ENCODE peak calls at places on chromosome 18, in four cellular contexts. One of them, this sample, is unnamed.

GRCh38 chr18:26071725-26072124 is 18.7 kb downstream of the SS18 start:
- DNase-seq in K562: no peak
- DNase-seq in GM12878: no peak
- DNase-seq in H1: no peak
- DNase-seq in this sample: no peak

GRCh38 chr18:7871560-7872456 is 304.7 kb downstream of the PTPRM start:
- DNase-seq in K562: no peak
- DNase-seq in GM12878: no peak
- DNase-seq in H1: no peak
- DNase-seq in this sample: peak; percentile 49

GRCh38 chr18:32624182-32624723 is 148.6 kb downstream of the KLHL14 start:
- DNase-seq in K562: no peak
- DNase-seq in GM12878: no peak
- DNase-seq in H1: no peak
- DNase-seq in this sample: no peak

GRCh38 chr18:56139792-56140254 is 498.6 kb downstream of the TXNL1 start:
- DNase-seq in K562: no peak
- DNase-seq in GM12878: no peak
- DNase-seq in H1: no peak
- DNase-seq in this sample: no peak

GRCh38 chr18:56461151-56461550 is 177.2 kb downstream of the TXNL1 start:
- DNase-seq in K562: no peak
- DNase-seq in GM12878: no peak
- DNase-seq in H1: no peak
- DNase-seq in this sample: no peak

GRCh38 chr18:28457784-28458183 is 280.9 kb upstream of the CDH2 start:
- DNase-seq in K562: no peak
- DNase-seq in GM12878: no peak
- DNase-seq in H1: no peak
- DNase-seq in this sample: no peak

GRCh38 chr18:51527826-51528225 is 330.3 kb upstream of the MEX3C start:
- DNase-seq in K562: no peak
- DNase-seq in GM12878: no peak
- DNase-seq in H1: no peak
- DNase-seq in this sample: no peak

GRCh38 chr18:48667276-48668254 is 128.7 kb downstream of the CTIF start:
- DNase-seq in K562: peak; percentile 20
- DNase-seq in GM12878: no peak
- DNase-seq in H1: no peak
- DNase-seq in this sample: peak; percentile 23

GRCh38 chr18:79524181-79525078 is 128.7 kb downstream of the NFATC1 start:
- DNase-seq in K562: no peak
- DNase-seq in GM12878: no peak
- DNase-seq in H1: peak; percentile 47
- DNase-seq in this sample: no peak

GRCh38 chr18:23718243-23718720 is 29.0 kb downstream of the LAMA3 start:
- DNase-seq in K562: peak; percentile 43
- DNase-seq in GM12878: no peak
- DNase-seq in H1: no peak
- DNase-seq in this sample: no peak

GRCh38 chr18:76358774-76359173 is 136.3 kb downstream of the ZNF516 start:
- DNase-seq in K562: no peak
- DNase-seq in GM12878: no peak
- DNase-seq in H1: no peak
- DNase-seq in this sample: no peak

GRCh38 chr18:49652841-49653240 is 91.0 kb downstream of the LIPG start:
- DNase-seq in K562: no peak
- DNase-seq in GM12878: no peak
- DNase-seq in H1: no peak
- DNase-seq in this sample: no peak

GRCh38 chr18:73201940-73202339 is 334.2 kb upstream of the NETO1 start:
- DNase-seq in K562: no peak
- DNase-seq in GM12878: no peak
- DNase-seq in H1: no peak
- DNase-seq in this sample: no peak

GRCh38 chr18:38368886-38369285 is 803.3 kb upstream of the CELF4 start:
- DNase-seq in K562: no peak
- DNase-seq in GM12878: no peak
- DNase-seq in H1: no peak
- DNase-seq in this sample: no peak

GRCh38 chr18:78244779-78245178 is 734.8 kb upstream of the SALL3 start:
- DNase-seq in K562: no peak
- DNase-seq in GM12878: no peak
- DNase-seq in H1: no peak
- DNase-seq in this sample: no peak

GRCh38 chr18:48740068-48740440 is 201.2 kb downstream of the CTIF start:
- DNase-seq in K562: no peak
- DNase-seq in GM12878: no peak
- DNase-seq in H1: no peak
- DNase-seq in this sample: no peak

GRCh38 chr18:21997207-21998143 is 171.9 kb upstream of the GATA6 start:
- DNase-seq in K562: peak; percentile 71
- DNase-seq in GM12878: peak; percentile 9
- DNase-seq in H1: no peak
- DNase-seq in this sample: peak; percentile 48

GRCh38 chr18:52700116-52700515 is 360.1 kb downstream of the DCC start:
- DNase-seq in K562: no peak
- DNase-seq in GM12878: no peak
- DNase-seq in H1: no peak
- DNase-seq in this sample: no peak

GRCh38 chr18:70243131-70243530 is 37.6 kb upstream of the RTTN start:
- DNase-seq in K562: no peak
- DNase-seq in GM12878: no peak
- DNase-seq in H1: no peak
- DNase-seq in this sample: no peak

GRCh38 chr18:9117980-9118841 is 15.7 kb downstream of the NDUFV2 start:
- DNase-seq in K562: no peak
- DNase-seq in GM12878: no peak
- DNase-seq in H1: no peak
- DNase-seq in this sample: no peak

GRCh38 chr18:73752965-73753364 is 394.7 kb downstream of the FBXO15 start:
- DNase-seq in K562: no peak
- DNase-seq in GM12878: no peak
- DNase-seq in H1: no peak
- DNase-seq in this sample: no peak

GRCh38 chr18:49682301-49683190 is 120.7 kb downstream of the LIPG start:
- DNase-seq in K562: no peak
- DNase-seq in GM12878: no peak
- DNase-seq in H1: no peak
- DNase-seq in this sample: no peak

GRCh38 chr18:46173393-46174316 is 69.5 kb downstream of the HAUS1 start:
- DNase-seq in K562: peak; percentile 85
- DNase-seq in GM12878: peak; percentile 48
- DNase-seq in H1: peak; percentile 98
- DNase-seq in this sample: peak; percentile 87

GRCh38 chr18:70981400-70982140 is 692.7 kb downstream of the SOCS6 start:
- DNase-seq in K562: no peak
- DNase-seq in GM12878: no peak
- DNase-seq in H1: no peak
- DNase-seq in this sample: no peak

GRCh38 chr18:32383040-32383819 is 87.5 kb downstream of the GAREM1 start:
- DNase-seq in K562: no peak
- DNase-seq in GM12878: no peak
- DNase-seq in H1: no peak
- DNase-seq in this sample: peak; percentile 78

GRCh38 chr18:59402432-59403090 is 43.5 kb upstream of the LMAN1 start:
- DNase-seq in K562: peak; percentile 61
- DNase-seq in GM12878: peak; percentile 40
- DNase-seq in H1: peak; percentile 88
- DNase-seq in this sample: peak; percentile 90

GRCh38 chr18:46264255-46264654 is 160.1 kb downstream of the HAUS1 start:
- DNase-seq in K562: no peak
- DNase-seq in GM12878: no peak
- DNase-seq in H1: no peak
- DNase-seq in this sample: peak; percentile 9

GRCh38 chr18:37483221-37483971 is 82.2 kb downstream of the CELF4 start:
- DNase-seq in K562: no peak
- DNase-seq in GM12878: no peak
- DNase-seq in H1: no peak
- DNase-seq in this sample: no peak

GRCh38 chr18:36623681-36624080 is 205.1 kb downstream of the TPGS2 start:
- DNase-seq in K562: no peak
- DNase-seq in GM12878: no peak
- DNase-seq in H1: no peak
- DNase-seq in this sample: no peak

GRCh38 chr18:494602-494983 is 5.9 kb downstream of the COLEC12 start:
- DNase-seq in K562: no peak
- DNase-seq in GM12878: no peak
- DNase-seq in H1: no peak
- DNase-seq in this sample: no peak

GRCh38 chr18:8519102-8519501 is 90.1 kb upstream of the RAB12 start:
- DNase-seq in K562: no peak
- DNase-seq in GM12878: no peak
- DNase-seq in H1: no peak
- DNase-seq in this sample: no peak

GRCh38 chr18:73688161-73688560 is 459.5 kb downstream of the FBXO15 start:
- DNase-seq in K562: no peak
- DNase-seq in GM12878: no peak
- DNase-seq in H1: no peak
- DNase-seq in this sample: no peak

GRCh38 chr18:44602380-44602779 is 78.3 kb upstream of the SETBP1 start:
- DNase-seq in K562: no peak
- DNase-seq in GM12878: no peak
- DNase-seq in H1: no peak
- DNase-seq in this sample: no peak

GRCh38 chr18:44598514-44598913 is 82.2 kb upstream of the SETBP1 start:
- DNase-seq in K562: no peak
- DNase-seq in GM12878: no peak
- DNase-seq in H1: no peak
- DNase-seq in this sample: no peak

GRCh38 chr18:44599409-44599808 is 81.3 kb upstream of the SETBP1 start:
- DNase-seq in K562: no peak
- DNase-seq in GM12878: no peak
- DNase-seq in H1: no peak
- DNase-seq in this sample: no peak

GRCh38 chr18:44601447-44601846 is 79.2 kb upstream of the SETBP1 start:
- DNase-seq in K562: no peak
- DNase-seq in GM12878: no peak
- DNase-seq in H1: no peak
- DNase-seq in this sample: no peak

DNA sequence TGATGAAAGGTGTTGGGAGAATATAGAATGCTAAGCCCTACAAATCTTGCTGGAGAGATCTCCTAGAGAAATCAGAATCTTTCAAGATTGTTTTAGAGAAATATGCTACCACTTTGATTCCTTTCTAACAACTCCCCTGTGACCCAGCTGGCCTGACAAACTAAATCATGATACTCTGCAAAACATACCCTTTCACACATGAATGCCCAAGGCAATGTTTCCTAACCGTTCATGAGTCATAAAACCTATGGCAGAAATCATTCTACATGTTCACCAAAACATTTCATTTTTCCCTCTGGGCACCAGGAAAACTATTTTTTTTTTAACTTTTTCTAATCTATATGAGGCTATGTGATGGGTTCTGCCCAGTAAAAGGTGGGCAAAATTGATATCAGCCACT is 77.8 kb upstream of the SETBP1 start:
- DNase-seq in K562: no peak
- DNase-seq in GM12878: no peak
- DNase-seq in H1: no peak
- DNase-seq in this sample: no peak
- TF ChIP-seq ATF2 in K562: no peak
- TF ChIP-seq ATF2 in GM12878: no peak
- TF ChIP-seq ATF2 in H1: no peak
- TF ChIP-seq ATF2 in this sample: no peak

GRCh38 chr18:12032786-12033642 is 51.7 kb downstream of the IMPA2 start:
- DNase-seq in K562: no peak
- DNase-seq in GM12878: no peak
- DNase-seq in H1: peak; percentile 43
- DNase-seq in this sample: no peak

GRCh38 chr18:12030667-12031066 is 49.4 kb downstream of the IMPA2 start:
- DNase-seq in K562: no peak
- DNase-seq in GM12878: no peak
- DNase-seq in H1: peak; percentile 11
- DNase-seq in this sample: no peak

GRCh38 chr18:12031181-12031580 is 49.9 kb downstream of the IMPA2 start:
- DNase-seq in K562: no peak
- DNase-seq in GM12878: no peak
- DNase-seq in H1: peak; percentile 8
- DNase-seq in this sample: no peak

GRCh38 chr18:12033643-12034025 is 52.3 kb downstream of the IMPA2 start:
- DNase-seq in K562: no peak
- DNase-seq in GM12878: no peak
- DNase-seq in H1: no peak
- DNase-seq in this sample: no peak

DNA sequence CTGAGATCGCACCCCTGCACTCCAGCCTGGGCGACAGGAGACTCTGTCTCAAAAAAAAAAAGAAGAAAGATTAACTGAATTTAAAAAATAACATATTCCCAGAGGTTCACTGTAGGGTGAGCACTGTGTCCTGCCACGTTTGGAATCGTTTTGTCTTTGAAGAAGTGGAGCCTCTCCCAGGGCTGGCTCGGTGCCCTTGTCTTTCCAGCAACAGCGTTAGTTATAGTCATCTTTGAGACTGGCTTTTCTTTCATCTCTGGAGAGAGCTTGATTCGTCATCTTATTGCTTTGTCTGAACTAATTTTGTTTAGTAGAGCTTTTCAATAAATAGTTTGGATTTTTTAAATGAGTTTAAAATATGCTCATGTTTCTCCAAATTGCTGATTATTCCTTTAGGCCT is 50.5 kb downstream of the IMPA2 start:
- DNase-seq in K562: no peak
- DNase-seq in GM12878: no peak
- DNase-seq in H1: peak; percentile 3
- DNase-seq in this sample: no peak
- TF ChIP-seq ZNF274 in K562: no peak
- TF ChIP-seq ZNF274 in GM12878: no peak
- TF ChIP-seq ZNF274 in H1: no peak
- TF ChIP-seq ZNF274 in this sample: no peak

DNA sequence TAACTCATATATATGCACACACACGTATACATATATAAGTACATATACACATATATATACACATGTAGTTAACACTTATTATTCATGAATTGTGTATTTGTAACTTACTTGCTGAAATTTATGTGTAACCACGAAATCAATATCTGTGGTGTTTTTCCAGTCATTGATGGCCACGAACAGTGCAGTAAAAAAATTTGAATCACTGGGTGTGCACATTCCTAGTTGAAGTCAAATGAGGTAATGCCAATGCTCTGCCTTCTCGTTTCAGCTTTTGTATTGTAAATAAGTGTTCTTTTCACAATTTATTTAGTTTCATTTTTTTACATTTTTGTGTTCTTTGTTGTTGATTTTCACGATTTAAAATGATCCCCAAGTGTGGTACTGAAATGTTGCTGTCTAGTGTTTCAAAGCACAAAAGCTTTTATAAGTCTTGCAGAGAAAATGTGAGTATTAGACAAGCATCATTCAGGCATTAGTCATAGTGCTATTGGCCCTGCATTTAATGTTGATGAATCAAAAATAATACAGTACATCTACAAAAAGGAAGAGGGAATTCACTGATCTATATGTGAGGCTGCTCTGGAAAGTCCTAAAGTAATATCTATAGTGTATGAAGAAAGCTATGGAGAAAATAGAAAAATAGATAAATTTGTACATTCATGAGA is 419.0 kb downstream of the DSC3 start:
- DNase-seq in K562: no peak
- DNase-seq in GM12878: no peak
- DNase-seq in H1: no peak
- DNase-seq in this sample: no peak
- TF ChIP-seq ATF2 in K562: no peak
- TF ChIP-seq ATF2 in GM12878: no peak
- TF ChIP-seq ATF2 in H1: no peak
- TF ChIP-seq ATF2 in this sample: no peak

GRCh38 chr18:63258749-63259580 is 60.6 kb downstream of the BCL2 start:
- DNase-seq in K562: no peak
- DNase-seq in GM12878: no peak
- DNase-seq in H1: no peak
- DNase-seq in this sample: no peak
- TF ChIP-seq ZNF274 in K562: no peak
- TF ChIP-seq ZNF274 in GM12878: no peak
- TF ChIP-seq ZNF274 in H1: no peak
- TF ChIP-seq ZNF274 in this sample: no peak